ENCODE peak calls at places on chromosomes 7 and 10, in nine cellular contexts. X, Q, F, K, L, C, Z, J and S are unnamed samples.

GRCh38 chr7:104951546-104951945 is 62.5 kb upstream of the KMT2E start:
- DNase-seq in Z (no peak), C (no peak), L (no peak), X (no peak), J (no peak), Q (no peak), F (no peak), K (no peak), S (peak; percentile 58)

GRCh38 chr7:106329971-106330733 is 45.4 kb upstream of the NAMPT start:
- DNase-seq in F (no peak), K (no peak), X (peak; percentile 74), L (no peak), C (no peak), Q (no peak), Z (peak; percentile 74), J (no peak), S (peak; percentile 79)

GRCh38 chr10:84654671-84655070 is 326.3 kb downstream of the CCSER2 start:
- DNase-seq in J (no peak), F (no peak), K (no peak), C (no peak), L (no peak), Q (no peak), X (no peak), Z (peak; percentile 17), S (no peak)

GRCh38 chr7:80467069-80467468 is 44.8 kb downstream of the GNAT3 start:
- DNase-seq in F (no peak), L (no peak), C (no peak), J (peak; percentile 49), Z (peak; percentile 88), Q (no peak), X (no peak), K (no peak), S (peak; percentile 50)

GRCh38 chr10:133452453-133452852 is 1.3 kb upstream of the SCART1 start:
- DNase-seq in Q (no peak), K (no peak), L (no peak), Z (no peak), F (no peak), X (peak; percentile 82), C (no peak), J (no peak), S (no peak)

GRCh38 chr10:109978481-109978880 is 29.3 kb upstream of the ADD3 start:
- DNase-seq in X (no peak), Q (no peak), Z (peak; percentile 48), F (peak; percentile 79), L (no peak), J (peak; percentile 45), K (peak; percentile 79), C (no peak), S (peak; percentile 79)

GRCh38 chr7:102021841-102022618 is 204.6 kb downstream of the CUX1 start:
- DNase-seq in Z (no peak), C (peak; percentile 27), L (no peak), J (no peak), X (no peak), K (no peak), Q (peak; percentile 37), F (no peak), S (no peak)

GRCh38 chr10:119225288-119225687 is 17.9 kb downstream of the GRK5 start:
- DNase-seq in L (peak; percentile 19), C (no peak), Z (no peak), K (no peak), J (no peak), X (no peak), Q (no peak), F (no peak), S (no peak)

GRCh38 chr7:56046728-56047445 is 4.4 kb downstream of the PSPH start:
- DNase-seq in L (no peak), F (no peak), J (peak; percentile 15), K (peak; percentile 20), X (no peak), C (no peak), Q (no peak), Z (no peak), S (peak; percentile 92)

GRCh38 chr10:86757110-86757790 is 831 bp downstream of the BMPR1A start:
- DNase-seq in K (peak; percentile 49), C (no peak), Q (peak; percentile 81), J (peak; percentile 62), L (peak; percentile 82), X (no peak), Z (peak; percentile 65), F (peak; percentile 36), S (peak; percentile 77)

GRCh38 chr7:82443801-82444219 is 233 bp upstream of the CACNA2D1 start:
- DNase-seq in L (peak; percentile 96), C (peak; percentile 58), X (peak; percentile 94), F (peak; percentile 62), Z (peak; percentile 5), Q (peak; percentile 95), J (peak; percentile 89), K (peak; percentile 56), S (peak; percentile 92)

GRCh38 chr7:106358103-106358663 is 73.4 kb upstream of the NAMPT start:
- DNase-seq in Z (no peak), J (no peak), C (no peak), X (no peak), Q (no peak), L (no peak), F (no peak), K (no peak), S (peak; percentile 59)

GRCh38 chr7:33982425-33982786 is 77.1 kb downstream of the BMPER start:
- DNase-seq in Q (no peak), C (no peak), J (peak; percentile 37), L (no peak), X (no peak), F (no peak), Z (peak; percentile 50), K (no peak), S (peak; percentile 49)

GRCh38 chr7:69367785-69368184 is 230.5 kb upstream of the AUTS2 start:
- DNase-seq in C (no peak), J (no peak), Z (no peak), X (no peak), F (no peak), K (no peak), Q (no peak), L (no peak), S (no peak)

GRCh38 chr10:77073066-77073960 is 564.3 kb downstream of the KCNMA1 start:
- DNase-seq in L (peak; percentile 96), J (no peak), Z (no peak), Q (no peak), K (no peak), X (peak; percentile 92), C (peak; percentile 84), F (peak; percentile 68), S (peak; percentile 12)

DNA sequence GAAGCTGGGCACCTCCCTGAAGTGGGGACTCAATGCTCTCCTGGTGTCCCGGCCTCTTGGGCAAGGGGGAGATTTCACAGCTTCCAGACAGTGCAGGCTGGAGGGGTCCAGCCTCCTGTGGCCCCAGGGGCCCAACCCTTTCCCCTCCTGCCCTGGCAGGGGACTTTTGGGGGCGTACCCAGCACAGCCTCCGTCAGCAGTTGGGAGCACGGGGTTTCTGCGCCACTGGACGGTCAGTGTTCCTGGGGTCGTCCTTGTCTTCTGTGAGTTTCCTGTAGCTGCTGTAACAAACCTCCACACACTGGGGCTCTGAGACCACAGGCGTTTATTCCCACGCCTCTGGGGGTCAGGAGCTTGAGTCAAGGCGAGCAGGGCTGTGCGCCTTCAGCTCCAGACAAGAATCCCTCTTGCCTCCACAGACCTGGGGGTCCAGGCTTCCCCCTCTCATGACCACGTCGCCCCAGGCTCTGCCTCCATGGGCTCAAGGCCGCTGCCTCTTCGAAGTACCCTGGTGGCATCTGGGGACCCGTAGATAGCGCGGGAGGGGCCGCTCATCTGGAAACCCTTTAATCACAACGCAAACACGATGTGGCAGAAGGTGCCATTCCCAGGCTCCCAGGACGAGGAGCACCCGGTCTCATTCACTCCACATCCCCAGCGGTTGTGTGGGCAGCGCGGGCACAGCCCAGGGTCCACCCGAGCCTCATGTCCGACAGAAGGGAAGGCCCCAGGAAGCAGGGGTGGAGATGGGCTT is 14.0 kb downstream of the PWWP2B start:
- DNase-seq in X (no peak), Q (peak; percentile 79), L (no peak), F (no peak), K (no peak), C (no peak), J (no peak), Z (no peak), S (no peak)
- H3K4me1 ChIP-seq in X (peaks cover 61% of the 10 kb centered on the region), Q (peaks cover 81% of the 10 kb centered on the region), L (peaks cover 69% of the 10 kb centered on the region), F (no peaks in the 10 kb centered on the region), K (peaks cover 40% of the 10 kb centered on the region), C (peaks cover 5% of the 10 kb centered on the region), J (peaks cover 42% of the 10 kb centered on the region), Z (peaks cover 23% of the 10 kb centered on the region), S (peaks cover 15% of the 10 kb centered on the region)

GRCh38 chr10:5943536-5943935 is 33.8 kb downstream of the IL15RA start:
- DNase-seq in C (no peak), F (no peak), Z (no peak), Q (peak; percentile 84), K (no peak), J (peak; percentile 40), X (no peak), L (peak; percentile 80), S (peak; percentile 59)
- H3K4me3 ChIP-seq in C (no peak overlapping the region), F (no peak overlapping the region), Z (no peak overlapping the region), Q (no peak overlapping the region), K (no peak overlapping the region), J (no peak overlapping the region), X (peak overlapping the region; percentile 41), L (no peak overlapping the region), S (peak overlapping the region; percentile 56)

GRCh38 chr7:156067156-156067555 is 254.9 kb upstream of the SHH start:
- DNase-seq in J (no peak), X (no peak), F (no peak), Q (no peak), Z (no peak), C (peak; percentile 27), K (no peak), L (peak; percentile 41), S (no peak)

GRCh38 chr7:156073366-156074052 is 261.2 kb upstream of the SHH start:
- DNase-seq in C (peak; percentile 8), Q (no peak), F (no peak), J (no peak), L (no peak), Z (no peak), K (no peak), X (no peak), S (no peak)

GRCh38 chr7:156074084-156074483 is 261.8 kb upstream of the SHH start:
- DNase-seq in Q (no peak), K (no peak), C (peak; percentile 6), L (no peak), X (no peak), J (no peak), F (no peak), Z (no peak), S (no peak)

GRCh38 chr7:156071612-156072011 is 259.3 kb upstream of the SHH start:
- DNase-seq in J (no peak), X (no peak), K (no peak), Q (no peak), L (no peak), F (no peak), C (peak; percentile 24), Z (no peak), S (no peak)

DNA sequence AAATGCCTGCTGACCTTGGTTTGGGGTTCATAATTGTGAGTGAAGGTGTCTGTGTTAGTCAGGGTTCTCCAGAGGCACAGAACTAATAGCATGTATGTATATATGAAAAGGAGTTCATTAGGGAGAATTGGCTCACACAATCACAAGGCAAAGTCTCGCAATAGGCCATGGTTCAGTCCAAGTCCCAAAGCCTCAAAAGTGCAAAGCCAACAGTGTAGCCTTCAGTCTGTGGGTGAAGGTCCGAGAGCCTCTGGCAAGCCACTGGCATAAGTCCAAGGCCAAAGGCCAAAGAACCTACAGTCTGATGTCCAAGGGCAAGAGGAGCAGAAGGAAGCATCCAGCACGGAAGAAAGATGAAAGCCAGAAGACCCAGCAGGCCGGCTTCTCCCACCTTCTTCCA is 257.6 kb upstream of the SHH start:
- DNase-seq in K (no peak), X (no peak), F (no peak), J (no peak), Z (no peak), L (no peak), Q (no peak), C (peak; percentile 35), S (no peak)
- H3K4me1 ChIP-seq in K (no peaks in the 10 kb centered on the region), X (no peaks in the 10 kb centered on the region), F (no peaks in the 10 kb centered on the region), J (no peaks in the 10 kb centered on the region), Z (peaks cover 8% of the 10 kb centered on the region), L (peaks cover 5% of the 10 kb centered on the region), Q (no peaks in the 10 kb centered on the region), C (no peaks in the 10 kb centered on the region), S (no peaks in the 10 kb centered on the region)

GRCh38 chr7:134297489-134297888 is 19.2 kb downstream of the SLC35B4 start:
- DNase-seq in Q (no peak), J (no peak), L (no peak), F (no peak), X (no peak), K (no peak), Z (no peak), C (no peak), S (no peak)
- H3K4me3 ChIP-seq in Q (no peak overlapping the region), J (no peak overlapping the region), L (no peak overlapping the region), F (no peak overlapping the region), X (no peak overlapping the region), K (no peak overlapping the region), Z (no peak overlapping the region), C (no peak overlapping the region), S (no peak overlapping the region)